ENCODE peak calls at places on chromosomes 4 and X, in six cellular contexts. B is foreskin fibroblast, P is osteocyte, U is brain microvascular endothelial cell, V is right atrium auricular region, H is GM13977. I is an unnamed sample.

GRCh38 chrX:38320819-38321218 is 6.5 kb downstream of the RPGR start:
- DNase-seq in B (no peak), V (no peak), P (no peak), U (no peak), H (no peak), I (no peak)

GRCh38 chr4:3836802-3837601 is 70.8 kb downstream of the ADRA2C start:
- DNase-seq in P (no peak), V (no peak), U (no peak), B (no peak), H (no peak), I (no peak)

GRCh38 chr4:14387647-14388046 is 614.6 kb upstream of the CPEB2 start:
- DNase-seq in B (no peak), H (no peak), P (no peak), V (no peak), U (no peak), I (no peak)

GRCh38 chr4:147789596-147789995 is 57.7 kb downstream of the ARHGAP10 start:
- DNase-seq in V (no peak), B (peak; percentile 42), P (no peak), U (no peak), H (no peak), I (no peak)

GRCh38 chr4:1019726-1020470 is 8.5 kb downstream of the FGFRL1 start:
- DNase-seq in U (no peak), H (no peak), P (no peak), V (no peak), B (no peak), I (no peak)

GRCh38 chr4:79281577-79282359 is 44.1 kb downstream of the NAA11 start:
- DNase-seq in P (no peak), V (no peak), B (no peak), U (no peak), H (no peak), I (no peak)

GRCh38 chrX:77628294-77629025 is 157.6 kb downstream of the ATRX start:
- DNase-seq in U (no peak), V (no peak), P (no peak), B (no peak), H (no peak), I (no peak)

GRCh38 chrX:14964500-14964899 is 91.3 kb downstream of the MOSPD2 start:
- DNase-seq in V (no peak), H (no peak), U (peak; percentile 13), P (no peak), B (no peak), I (no peak)

GRCh38 chr4:44629280-44629866 is 22.1 kb downstream of the YIPF7 start:
- DNase-seq in V (no peak), H (peak; percentile 54), P (no peak), B (peak; percentile 7), U (peak; percentile 58), I (peak; percentile 8)

GRCh38 chr4:70722199-70722791 is 531 bp downstream of the RUFY3 start:
- DNase-seq in B (peak; percentile 64), P (no peak), U (peak; percentile 86), V (no peak), H (no peak), I (no peak)
- TF ChIP-seq CTCF in B (no peak), P (no peak), U (no peak), V (no peak), H (no peak), I (no peak)

GRCh38 chr4:10622728-10623127 is 61.8 kb downstream of the CLNK start:
- DNase-seq in P (no peak), B (no peak), V (no peak), H (peak; percentile 60), U (no peak), I (no peak)
- TF ChIP-seq CTCF in P (peak; percentile 41), B (no peak), V (no peak), H (peak; percentile 76), U (peak; percentile 63), I (no peak)

GRCh38 chrX:25191403-25191802 is 175.6 kb upstream of the ARX start:
- DNase-seq in V (no peak), B (no peak), P (no peak), H (no peak), U (no peak), I (no peak)
- TF ChIP-seq CTCF in V (no peak), B (no peak), P (no peak), H (peak; percentile 4), U (peak; percentile 14), I (no peak)

GRCh38 chrX:44178271-44178670 is 165.2 kb downstream of the EFHC2 start:
- DNase-seq in V (no peak), B (no peak), U (no peak), P (no peak), H (no peak), I (no peak)

GRCh38 chrX:44183329-44183728 is 160.1 kb downstream of the EFHC2 start:
- DNase-seq in B (no peak), H (no peak), P (no peak), V (no peak), U (no peak), I (no peak)
- TF ChIP-seq CTCF in B (no peak), H (no peak), P (no peak), V (no peak), U (no peak), I (no peak)

GRCh38 chr4:47462799-47463234 is 685 bp downstream of the COMMD8 start:
- DNase-seq in P (no peak), B (no peak), H (no peak), U (no peak), V (no peak), I (no peak)

GRCh38 chr4:47466061-47466785 is 2.7 kb upstream of the COMMD8 start:
- DNase-seq in H (no peak), P (no peak), B (no peak), V (no peak), U (no peak), I (no peak)

GRCh38 chr4:47465008-47465407 is 1.5 kb upstream of the COMMD8 start:
- DNase-seq in B (no peak), H (peak; percentile 55), V (no peak), U (no peak), P (no peak), I (no peak)

GRCh38 chr4:47468686-47469365 is 5.3 kb upstream of the COMMD8 start:
- DNase-seq in B (no peak), V (no peak), U (peak; percentile 52), P (no peak), H (no peak), I (no peak)

DNA sequence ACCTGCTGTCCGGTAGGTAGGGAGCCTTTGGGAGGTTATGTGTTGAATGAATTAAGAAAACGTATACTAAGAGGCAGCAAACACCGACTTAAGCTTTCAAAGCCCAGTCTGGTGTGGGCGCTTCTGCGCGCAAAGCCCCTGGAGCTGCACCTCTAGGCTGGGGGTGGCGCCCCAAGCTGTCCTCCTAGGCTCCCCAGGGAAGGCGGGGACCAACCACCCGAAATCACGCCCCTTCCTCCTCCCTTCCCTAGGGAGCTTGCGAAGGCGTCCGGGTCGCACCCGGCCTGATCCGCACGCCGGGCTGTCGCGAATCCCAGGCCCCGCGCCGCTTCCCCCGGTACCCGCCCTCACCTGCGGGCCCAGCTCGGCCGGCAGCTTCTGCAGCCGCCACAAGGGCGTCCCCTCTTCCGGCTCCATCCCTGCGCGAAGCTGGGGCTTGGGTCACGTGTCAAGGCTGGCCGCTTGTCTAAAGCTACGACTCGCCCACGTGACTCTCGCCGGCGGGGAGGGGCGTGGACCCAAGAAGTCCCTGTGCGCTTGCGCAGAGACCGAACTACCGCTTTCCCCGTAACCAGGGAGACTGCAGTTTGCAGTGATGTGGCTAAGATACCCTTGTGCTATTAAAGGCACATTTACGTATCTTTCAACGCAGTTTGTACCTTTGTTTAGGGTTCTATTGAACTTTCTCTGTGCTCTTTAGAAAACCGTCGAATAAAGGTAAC is at the start of gene COMMD8:
- DNase-seq in U (peak; percentile 98), V (peak; percentile 98), P (peak; percentile 98), H (peak; percentile 92), B (peak; percentile 91), I (peak; percentile 89)
- TF ChIP-seq CTCF in U (peak; percentile 49), V (peak; percentile 55), P (peak; percentile 49), H (peak; percentile 22), B (peak; percentile 20), I (peak; percentile 27)

GRCh38 chr4:31160146-31160545 is 440.0 kb downstream of the PCDH7 start:
- DNase-seq in V (no peak), U (no peak), H (no peak), B (no peak), P (no peak), I (no peak)

DNA sequence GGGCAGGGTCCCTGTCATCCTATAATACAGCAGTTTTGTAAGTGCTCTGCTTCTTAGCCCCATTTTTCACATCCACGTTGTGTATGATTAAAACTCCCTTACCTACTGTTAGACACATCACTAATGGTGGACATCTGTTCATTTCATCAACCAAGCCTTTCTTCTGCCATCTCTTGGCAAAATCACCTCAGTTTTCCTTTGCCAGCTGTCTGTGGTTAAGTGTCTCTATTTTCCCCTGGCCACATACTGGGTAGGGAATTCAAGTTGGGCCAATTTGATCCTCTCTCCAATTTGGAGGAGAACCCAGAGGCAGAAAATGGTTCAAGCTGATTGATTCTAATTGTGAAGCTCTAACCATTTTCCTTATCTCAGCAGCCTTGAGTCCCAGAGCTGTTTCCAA is 436.1 kb downstream of the PCDH7 start:
- DNase-seq in U (no peak), H (no peak), V (no peak), P (no peak), B (no peak), I (no peak)
- TF ChIP-seq CTCF in U (no peak), H (no peak), V (no peak), P (no peak), B (no peak), I (no peak)

DNA sequence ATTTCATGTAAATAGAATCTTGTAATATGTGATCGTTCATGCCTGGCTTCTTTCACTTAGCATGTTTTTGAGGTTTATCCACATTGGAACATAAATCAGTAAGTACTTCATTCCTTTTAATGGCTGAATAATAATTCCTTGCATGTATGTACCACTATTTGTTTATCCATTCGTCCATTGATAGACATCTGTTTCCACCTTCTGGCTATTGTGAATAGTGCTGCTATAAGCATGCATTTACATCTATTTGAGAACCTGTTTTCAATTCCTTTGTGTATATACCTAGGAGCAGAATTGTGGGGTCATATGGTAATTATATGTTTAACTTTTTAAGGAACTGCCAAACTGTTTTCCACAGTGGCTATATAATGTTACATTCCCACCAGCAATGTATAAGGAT is 356.7 kb upstream of the DIPK2B start:
- DNase-seq in H (no peak), U (no peak), V (no peak), B (no peak), P (no peak), I (no peak)
- TF ChIP-seq CTCF in H (no peak), U (no peak), V (peak; percentile 39), B (no peak), P (peak; percentile 12), I (peak; percentile 12)

DNA sequence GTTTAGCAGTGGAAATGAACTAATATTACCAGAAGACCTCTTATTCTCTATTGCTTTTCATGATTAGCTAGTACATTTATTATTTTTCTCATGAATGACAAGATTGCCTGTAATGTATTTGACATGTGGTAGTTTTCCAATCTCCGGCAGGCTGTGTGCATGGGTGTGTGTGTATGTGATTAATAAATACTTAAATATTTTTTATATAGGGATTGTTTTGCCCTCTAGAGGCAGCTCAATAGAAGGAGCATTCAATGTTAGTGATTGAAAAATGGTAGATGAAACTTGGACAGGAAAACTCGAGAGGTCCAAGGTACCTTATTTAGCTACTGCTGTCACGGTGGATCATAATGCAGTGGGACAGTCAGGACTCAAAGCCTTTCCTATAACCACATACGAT is 457.6 kb downstream of the IL1RAPL1 start:
- DNase-seq in P (no peak), H (no peak), B (no peak), V (no peak), U (no peak), I (no peak)
- TF ChIP-seq CTCF in P (no peak), H (no peak), B (no peak), V (peak; percentile 38), U (peak; percentile 42), I (no peak)

GRCh38 chr4:113979157-113979972 is at the start of gene ARSJ:
- DNase-seq in H (peak; percentile 38), U (peak; percentile 76), P (peak; percentile 90), B (peak; percentile 77), V (peak; percentile 72), I (peak; percentile 37)
- TF ChIP-seq CTCF in H (no peak), U (peak; percentile 46), P (peak; percentile 24), B (peak; percentile 13), V (no peak), I (peak; percentile 18)